ENCODE peak calls at places on chromosomes 11 and 22, in five cellular contexts. B is mesothelial cell of epicardium, X is tibial nerve, J is lower lobe of right lung, N is H1. T is an unnamed sample.

GRCh38 chr11:45457649-45458048 is 171.5 kb upstream of the SYT13 start:
- DNase-seq in J (no peak), B (no peak), N (no peak), X (no peak), T (no peak)

GRCh38 chr11:59556115-59556882 is 45.0 kb downstream of the OR4D9 start:
- DNase-seq in N (peak; percentile 93), X (peak; percentile 77), J (no peak), B (peak; percentile 78), T (no peak)

GRCh38 chr11:396511-396947 is 2.5 kb downstream of the PKP3 start:
- DNase-seq in N (no peak), X (no peak), B (no peak), J (peak; percentile 47), T (no peak)

GRCh38 chr22:30010789-30011405 is 69.4 kb upstream of the HORMAD2 start:
- DNase-seq in N (no peak), B (no peak), J (no peak), X (no peak), T (no peak)

GRCh38 chr22:50293441-50294318 is 13.8 kb downstream of the PLXNB2 start:
- DNase-seq in X (no peak), N (peak; percentile 90), J (peak; percentile 88), B (peak; percentile 91), T (no peak)

GRCh38 chr11:106281455-106282173 is 204.2 kb downstream of the AASDHPPT start:
- DNase-seq in X (no peak), J (no peak), N (no peak), B (no peak), T (no peak)

GRCh38 chr11:119481667-119482400 is 58.9 kb upstream of the THY1 start:
- DNase-seq in X (no peak), J (no peak), N (no peak), B (no peak), T (no peak)

GRCh38 chr11:130442728-130443127 is 5.7 kb upstream of the ADAMTS15 start:
- DNase-seq in J (no peak), X (no peak), B (no peak), N (no peak), T (no peak)

GRCh38 chr11:58330861-58331260 is 28.0 kb downstream of the OR5B17 start:
- DNase-seq in X (no peak), N (no peak), B (no peak), J (no peak), T (no peak)

GRCh38 chr11:58024601-58025091 is 965 bp downstream of the OR9Q1 start:
- DNase-seq in X (peak; percentile 51), B (no peak), N (no peak), J (peak; percentile 61), T (no peak)

DNA sequence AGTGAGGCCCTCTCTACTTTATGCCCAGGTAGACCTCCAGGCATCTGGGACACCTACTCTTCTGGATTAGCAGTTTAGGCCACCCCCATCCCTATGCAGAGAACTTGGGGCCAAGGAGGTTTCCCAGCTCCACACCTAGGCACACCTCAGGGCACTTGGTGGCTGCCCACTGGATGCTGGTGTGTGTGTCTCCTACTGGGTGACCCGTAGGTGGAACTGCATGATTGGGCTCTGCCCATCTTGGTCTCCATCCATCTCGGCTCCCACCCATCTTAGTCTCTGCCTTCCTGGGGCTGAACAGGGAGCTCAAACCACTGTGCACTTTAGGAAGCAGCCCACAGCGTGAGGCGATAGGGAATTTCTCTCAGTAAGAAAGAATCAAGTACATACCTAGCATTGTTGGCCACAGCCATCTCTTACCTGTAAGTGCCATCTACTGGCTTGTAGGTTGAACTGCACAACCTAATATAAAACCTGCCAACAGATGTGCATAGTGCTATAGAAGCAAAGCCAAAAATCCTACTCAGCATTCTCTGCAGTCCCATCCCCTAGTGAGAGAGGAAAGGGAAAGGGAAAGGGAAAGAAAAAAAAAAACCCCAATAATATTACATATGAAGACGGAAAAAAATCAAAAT is 61.6 kb upstream of the PTPN5 start:
- DNase-seq in J (no peak), N (peak; percentile 56), B (no peak), X (no peak), T (no peak)
- TF ChIP-seq CTCF in J (peak; percentile 33), N (no peak), B (peak; percentile 24), X (no peak), T (peak; percentile 16)

DNA sequence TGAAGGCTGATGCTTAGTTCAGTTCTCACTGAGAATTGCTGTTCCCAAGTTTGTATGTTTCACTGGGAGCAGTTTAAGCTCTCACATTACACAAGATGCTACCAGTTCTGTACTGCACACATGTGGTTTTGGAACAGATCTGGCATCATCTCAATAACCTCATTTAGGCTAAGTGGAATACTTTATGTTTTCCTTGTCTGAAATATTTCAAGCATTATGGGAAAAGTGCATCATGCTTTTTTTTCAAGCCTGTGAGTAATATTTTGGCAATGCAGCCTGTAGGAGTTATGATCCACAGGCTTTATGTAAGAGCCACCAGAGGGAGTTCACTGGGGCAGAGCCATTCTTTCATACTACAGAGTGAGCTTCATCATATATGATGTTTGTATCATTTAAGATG is 141.5 kb downstream of the OR4C45 start:
- DNase-seq in X (no peak), N (no peak), J (no peak), B (no peak), T (no peak)
- TF ChIP-seq CTCF in X (no peak), N (no peak), J (no peak), B (no peak), T (no peak)

GRCh38 chr11:63745304-63746170 is 23.0 kb downstream of the ZFTA start:
- DNase-seq in N (no peak), X (no peak), J (no peak), B (no peak), T (no peak)
- TF ChIP-seq CTCF in N (no peak), X (peak; percentile 21), J (no peak), B (no peak), T (no peak)

DNA sequence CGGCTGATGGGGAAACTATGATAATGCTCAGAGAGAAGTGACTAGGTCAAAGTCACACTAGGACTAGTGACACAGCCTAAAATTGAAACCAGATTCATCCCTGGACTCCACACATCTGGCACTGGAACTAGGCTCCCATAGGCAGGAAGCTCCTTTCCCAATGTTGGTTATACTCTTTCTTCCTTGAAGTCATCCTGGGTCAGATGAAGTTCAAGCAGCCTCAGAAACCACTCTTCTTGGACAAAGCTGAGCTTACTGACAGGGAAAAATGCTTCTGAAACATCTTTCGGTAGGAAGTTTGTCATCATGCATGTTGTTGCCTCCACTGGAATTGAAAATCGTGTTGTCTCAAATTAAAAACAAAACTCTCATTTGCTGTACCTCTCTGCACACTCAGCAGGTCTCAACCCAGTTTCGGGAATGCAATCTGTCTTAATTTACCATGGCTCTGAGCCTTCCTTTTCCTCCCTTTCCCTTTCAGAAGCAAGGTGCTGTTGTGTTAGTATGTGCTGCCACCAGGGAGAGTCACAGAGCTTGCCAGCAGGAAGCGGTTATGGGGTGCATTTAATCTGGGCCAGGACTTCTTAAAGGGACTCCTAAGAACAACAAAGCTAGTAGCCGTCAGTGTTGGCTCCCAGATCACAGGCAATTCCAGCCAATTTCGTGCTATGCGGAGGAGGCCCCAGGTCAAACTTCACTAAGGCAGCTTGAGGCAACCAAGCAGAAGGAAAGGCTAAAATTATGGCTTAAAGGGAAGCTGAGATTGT is 384.8 kb downstream of the TENM4 start:
- DNase-seq in J (no peak), B (no peak), X (no peak), N (no peak), T (no peak)
- TF ChIP-seq CTCF in J (no peak), B (no peak), X (no peak), N (no peak), T (no peak)

GRCh38 chr11:13294771-13295579 is 17.4 kb downstream of the BMAL1 start:
- DNase-seq in B (no peak), J (no peak), N (no peak), X (no peak), T (no peak)
- TF ChIP-seq CTCF in B (no peak), J (no peak), N (no peak), X (no peak), T (no peak)

GRCh38 chr11:127470485-127470884 is 469.9 kb upstream of the KIRREL3 start:
- DNase-seq in N (peak; percentile 49), X (no peak), J (no peak), B (no peak), T (no peak)
- TF ChIP-seq CTCF in N (no peak), X (no peak), J (peak; percentile 41), B (no peak), T (peak; percentile 28)

DNA sequence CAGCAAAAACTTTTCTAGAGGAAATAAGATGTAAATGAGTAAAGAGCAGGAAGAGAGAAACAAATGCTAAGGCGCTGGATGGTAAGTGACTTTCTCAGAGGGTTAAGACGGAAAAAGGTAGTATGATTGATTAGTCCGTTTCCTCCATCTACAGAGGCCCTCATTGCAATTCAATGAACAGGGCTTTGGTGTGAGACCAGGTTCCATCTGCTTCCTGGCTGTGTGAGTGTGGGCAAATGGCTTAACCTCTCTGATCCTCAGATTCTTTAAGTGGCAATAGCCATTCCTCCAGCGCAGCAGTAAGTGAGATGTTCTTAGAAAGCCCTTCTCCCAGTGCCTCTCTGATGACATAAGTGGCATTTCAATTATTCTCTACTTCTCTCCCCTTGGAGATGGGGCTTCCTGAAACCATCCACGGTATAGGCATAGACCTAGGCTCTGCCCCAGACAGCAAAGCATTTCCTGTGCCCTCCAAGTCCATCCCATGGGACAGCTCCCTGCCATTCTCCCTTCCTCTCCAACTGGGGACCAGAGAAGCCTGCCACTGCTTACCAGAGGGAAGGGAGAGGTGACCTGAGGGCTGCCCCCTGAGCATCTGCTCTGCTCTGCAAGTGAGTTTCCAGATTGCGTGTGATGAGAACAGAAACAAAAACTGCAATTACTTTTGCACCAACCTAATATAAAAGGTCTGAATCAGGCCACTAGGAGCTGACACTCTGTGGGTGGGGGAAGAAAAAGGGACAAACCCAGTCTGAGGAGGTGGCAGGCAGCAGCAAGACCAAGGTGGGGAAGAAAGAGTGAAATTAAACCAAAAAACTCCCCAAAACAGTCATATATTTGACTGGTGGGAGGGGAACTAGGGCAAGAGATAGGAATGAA is 12.7 kb upstream of the CD44 start:
- DNase-seq in B (no peak), X (no peak), J (no peak), N (no peak), T (no peak)
- TF ChIP-seq CTCF in B (no peak), X (no peak), J (no peak), N (no peak), T (no peak)

GRCh38 chr22:38073150-38074130 is 10.5 kb downstream of the SLC16A8 start:
- DNase-seq in X (no peak), J (peak; percentile 31), N (no peak), B (no peak), T (no peak)
- TF ChIP-seq CTCF in X (no peak), J (no peak), N (no peak), B (no peak), T (no peak)

DNA sequence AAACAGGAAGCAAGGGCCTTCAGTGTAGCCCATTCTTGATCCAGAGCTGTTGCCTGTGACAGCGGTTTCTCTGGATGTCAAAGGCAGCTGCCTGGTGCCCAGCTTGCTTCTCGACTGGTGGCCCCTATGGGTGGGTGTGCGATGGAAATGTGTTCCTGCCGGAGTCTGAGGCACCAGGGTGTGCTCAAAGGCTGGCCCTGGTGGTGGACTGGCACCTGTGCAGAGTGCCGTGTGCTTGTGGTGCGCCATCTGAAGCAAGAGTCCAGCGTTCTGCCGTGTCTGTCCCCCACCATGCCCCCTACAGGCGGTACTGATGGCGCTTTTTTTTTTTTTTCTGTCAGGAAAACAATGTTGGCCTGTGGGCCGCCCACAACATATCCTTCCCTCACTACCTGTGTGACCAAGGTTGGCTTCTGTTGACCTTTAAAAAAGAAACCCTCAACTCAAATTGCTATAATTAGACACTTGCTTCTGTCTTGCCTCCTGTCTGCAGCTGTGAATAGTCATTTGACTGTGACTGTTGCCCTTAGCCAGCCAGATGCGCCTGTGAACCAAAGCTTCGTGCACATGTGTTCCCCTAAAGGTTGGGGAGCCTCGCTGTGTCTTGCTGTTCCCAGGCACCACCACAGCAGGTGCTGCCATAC is 4.7 kb upstream of the RANBP1 start:
- DNase-seq in J (peak; percentile 44), X (no peak), N (no peak), B (no peak), T (no peak)
- TF ChIP-seq CTCF in J (peak; percentile 25), X (no peak), N (peak; percentile 57), B (peak; percentile 44), T (peak; percentile 24)

GRCh38 chr11:64000026-64000739 is 13.9 kb downstream of the OTUB1 start:
- DNase-seq in B (peak; percentile 84), J (peak; percentile 74), X (peak; percentile 49), N (peak; percentile 91), T (no peak)
- TF ChIP-seq CTCF in B (peak; percentile 89), J (peak; percentile 80), X (peak; percentile 99), N (no peak), T (peak; percentile 41)

T was measured in D721Med.